ENCODE peak calls at places on chromosomes 1 and 21, in ten cellular contexts. One of them, this sample, is unnamed.

GRCh38 chr1:149883598-149884247 is 15.6 kb upstream of the BOLA1 start:
- DNase-seq in left ventricle myocardium inferior: no peak
- DNase-seq in CD4-positive, alpha-beta T cell: no peak
- DNase-seq in caudate nucleus: no peak
- DNase-seq in stimulated activated CD8-positive, alpha-beta memory T cell treated with anti-CD3 and anti-CD28 coated beads, Interleukin-7, amount 100 ng/mL, for 24 hours: no peak
- DNase-seq in lower leg skin: no peak
- DNase-seq in iPS-NIHi11: no peak
- DNase-seq in GM10248: no peak
- DNase-seq in fibroblast of pulmonary artery: no peak
- DNase-seq in M059J: no peak
- DNase-seq in this sample: peak; percentile 53

GRCh38 chr1:91752324-91752723 is 133.6 kb downstream of the TGFBR3 start:
- DNase-seq in left ventricle myocardium inferior: no peak
- DNase-seq in CD4-positive, alpha-beta T cell: no peak
- DNase-seq in caudate nucleus: no peak
- DNase-seq in stimulated activated CD8-positive, alpha-beta memory T cell treated with anti-CD3 and anti-CD28 coated beads, Interleukin-7, amount 100 ng/mL, for 24 hours: no peak
- DNase-seq in lower leg skin: no peak
- DNase-seq in iPS-NIHi11: no peak
- DNase-seq in GM10248: peak; percentile 24
- DNase-seq in fibroblast of pulmonary artery: no peak
- DNase-seq in M059J: no peak
- DNase-seq in this sample: no peak

GRCh38 chr21:34640858-34641257 is 25.9 kb upstream of the RCAN1 start:
- DNase-seq in left ventricle myocardium inferior: no peak
- DNase-seq in CD4-positive, alpha-beta T cell: no peak
- DNase-seq in caudate nucleus: no peak
- DNase-seq in stimulated activated CD8-positive, alpha-beta memory T cell treated with anti-CD3 and anti-CD28 coated beads, Interleukin-7, amount 100 ng/mL, for 24 hours: no peak
- DNase-seq in lower leg skin: no peak
- DNase-seq in iPS-NIHi11: no peak
- DNase-seq in GM10248: no peak
- DNase-seq in fibroblast of pulmonary artery: peak; percentile 64
- DNase-seq in M059J: peak; percentile 97
- DNase-seq in this sample: no peak

GRCh38 chr1:107264561-107264960 is 123.7 kb downstream of the NTNG1 start:
- DNase-seq in left ventricle myocardium inferior: no peak
- DNase-seq in CD4-positive, alpha-beta T cell: no peak
- DNase-seq in caudate nucleus: no peak
- DNase-seq in stimulated activated CD8-positive, alpha-beta memory T cell treated with anti-CD3 and anti-CD28 coated beads, Interleukin-7, amount 100 ng/mL, for 24 hours: no peak
- DNase-seq in lower leg skin: no peak
- DNase-seq in iPS-NIHi11: no peak
- DNase-seq in GM10248: no peak
- DNase-seq in fibroblast of pulmonary artery: no peak
- DNase-seq in M059J: peak; percentile 63
- DNase-seq in this sample: no peak

GRCh38 chr1:79100385-79100784 is 93.9 kb upstream of the ADGRL4 start:
- DNase-seq in left ventricle myocardium inferior: no peak
- DNase-seq in CD4-positive, alpha-beta T cell: no peak
- DNase-seq in caudate nucleus: no peak
- DNase-seq in stimulated activated CD8-positive, alpha-beta memory T cell treated with anti-CD3 and anti-CD28 coated beads, Interleukin-7, amount 100 ng/mL, for 24 hours: no peak
- DNase-seq in lower leg skin: no peak
- DNase-seq in iPS-NIHi11: no peak
- DNase-seq in GM10248: no peak
- DNase-seq in fibroblast of pulmonary artery: peak; percentile 69
- DNase-seq in M059J: peak; percentile 86
- DNase-seq in this sample: no peak

GRCh38 chr1:42925132-42925769 is 33.4 kb downstream of the SLC2A1 start:
- DNase-seq in left ventricle myocardium inferior: no peak
- DNase-seq in CD4-positive, alpha-beta T cell: no peak
- DNase-seq in caudate nucleus: no peak
- DNase-seq in stimulated activated CD8-positive, alpha-beta memory T cell treated with anti-CD3 and anti-CD28 coated beads, Interleukin-7, amount 100 ng/mL, for 24 hours: no peak
- DNase-seq in lower leg skin: peak; percentile 21
- DNase-seq in iPS-NIHi11: no peak
- DNase-seq in GM10248: peak; percentile 8
- DNase-seq in fibroblast of pulmonary artery: no peak
- DNase-seq in M059J: peak; percentile 35
- DNase-seq in this sample: peak; percentile 18

GRCh38 chr1:205351984-205352713 is 4.6 kb downstream of the KLHDC8A start:
- DNase-seq in left ventricle myocardium inferior: no peak
- DNase-seq in CD4-positive, alpha-beta T cell: no peak
- DNase-seq in caudate nucleus: no peak
- DNase-seq in stimulated activated CD8-positive, alpha-beta memory T cell treated with anti-CD3 and anti-CD28 coated beads, Interleukin-7, amount 100 ng/mL, for 24 hours: no peak
- DNase-seq in lower leg skin: no peak
- DNase-seq in iPS-NIHi11: no peak
- DNase-seq in GM10248: no peak
- DNase-seq in fibroblast of pulmonary artery: no peak
- DNase-seq in M059J: no peak
- DNase-seq in this sample: peak; percentile 100

GRCh38 chr1:56295949-56296929 is 283.1 kb downstream of the PLPP3 start:
- DNase-seq in left ventricle myocardium inferior: no peak
- DNase-seq in CD4-positive, alpha-beta T cell: no peak
- DNase-seq in caudate nucleus: no peak
- DNase-seq in stimulated activated CD8-positive, alpha-beta memory T cell treated with anti-CD3 and anti-CD28 coated beads, Interleukin-7, amount 100 ng/mL, for 24 hours: no peak
- DNase-seq in lower leg skin: no peak
- DNase-seq in iPS-NIHi11: no peak
- DNase-seq in GM10248: no peak
- DNase-seq in fibroblast of pulmonary artery: no peak
- DNase-seq in M059J: no peak
- DNase-seq in this sample: no peak

GRCh38 chr1:209840611-209841010 is 12.8 kb downstream of the UTP25 start:
- DNase-seq in left ventricle myocardium inferior: no peak
- DNase-seq in CD4-positive, alpha-beta T cell: no peak
- DNase-seq in caudate nucleus: no peak
- DNase-seq in stimulated activated CD8-positive, alpha-beta memory T cell treated with anti-CD3 and anti-CD28 coated beads, Interleukin-7, amount 100 ng/mL, for 24 hours: no peak
- DNase-seq in lower leg skin: no peak
- DNase-seq in iPS-NIHi11: no peak
- DNase-seq in GM10248: no peak
- DNase-seq in fibroblast of pulmonary artery: peak; percentile 31
- DNase-seq in M059J: no peak
- DNase-seq in this sample: no peak

GRCh38 chr1:183270541-183271141 is 84.6 kb downstream of the LAMC2 start:
- DNase-seq in left ventricle myocardium inferior: peak; percentile 56
- DNase-seq in CD4-positive, alpha-beta T cell: no peak
- DNase-seq in caudate nucleus: no peak
- DNase-seq in stimulated activated CD8-positive, alpha-beta memory T cell treated with anti-CD3 and anti-CD28 coated beads, Interleukin-7, amount 100 ng/mL, for 24 hours: no peak
- DNase-seq in lower leg skin: no peak
- DNase-seq in iPS-NIHi11: no peak
- DNase-seq in GM10248: no peak
- DNase-seq in fibroblast of pulmonary artery: peak; percentile 87
- DNase-seq in M059J: peak; percentile 97
- DNase-seq in this sample: no peak

GRCh38 chr1:38046333-38046883 is at the start of gene POU3F1:
- DNase-seq in left ventricle myocardium inferior: no peak
- DNase-seq in CD4-positive, alpha-beta T cell: no peak
- DNase-seq in caudate nucleus: no peak
- DNase-seq in stimulated activated CD8-positive, alpha-beta memory T cell treated with anti-CD3 and anti-CD28 coated beads, Interleukin-7, amount 100 ng/mL, for 24 hours: no peak
- DNase-seq in lower leg skin: no peak
- DNase-seq in iPS-NIHi11: no peak
- DNase-seq in GM10248: no peak
- DNase-seq in fibroblast of pulmonary artery: no peak
- DNase-seq in M059J: no peak
- DNase-seq in this sample: peak; percentile 51

GRCh38 chr1:45913183-45913924 is 109.9 kb downstream of the MAST2 start:
- DNase-seq in left ventricle myocardium inferior: peak; percentile 50
- DNase-seq in CD4-positive, alpha-beta T cell: no peak
- DNase-seq in caudate nucleus: peak; percentile 15
- DNase-seq in stimulated activated CD8-positive, alpha-beta memory T cell treated with anti-CD3 and anti-CD28 coated beads, Interleukin-7, amount 100 ng/mL, for 24 hours: no peak
- DNase-seq in lower leg skin: peak; percentile 27
- DNase-seq in iPS-NIHi11: no peak
- DNase-seq in GM10248: no peak
- DNase-seq in fibroblast of pulmonary artery: peak; percentile 97
- DNase-seq in M059J: peak; percentile 85
- DNase-seq in this sample: no peak

This sample was measured in NCI-H82.